ENCODE peak calls at places on chromosomes 16 and 17, in six cellular contexts. One of them, this sample, is unnamed. For H3K4me1 and H3K27me3, the result is how much of the 10 kb centered on the place peaks cover.

GRCh38 chr17:49987681-49988441 is 7.2 kb downstream of the DLX3 start:
- DNase-seq in neuronal stem cell: no peak
- DNase-seq in CD8-positive, alpha-beta T cell: no peak
- DNase-seq in uterus: no peak
- DNase-seq in foreskin keratinocyte: peak
- DNase-seq in thoracic aorta: no peak
- DNase-seq in this sample: no peak

GRCh38 chr16:57844416-57845030 is 42.2 kb upstream of the KIFC3 start:
- DNase-seq in neuronal stem cell: no peak
- DNase-seq in CD8-positive, alpha-beta T cell: no peak
- DNase-seq in uterus: no peak
- DNase-seq in foreskin keratinocyte: no peak
- DNase-seq in thoracic aorta: no peak
- DNase-seq in this sample: no peak

GRCh38 chr17:29090746-29091395 is 47.9 kb downstream of the PIPOX start:
- DNase-seq in neuronal stem cell: no peak
- DNase-seq in CD8-positive, alpha-beta T cell: no peak
- DNase-seq in uterus: no peak
- DNase-seq in foreskin keratinocyte: no peak
- DNase-seq in thoracic aorta: no peak
- DNase-seq in this sample: no peak

GRCh38 chr16:86507173-86508027 is 2.9 kb upstream of the FOXF1 start:
- DNase-seq in neuronal stem cell: peak
- DNase-seq in CD8-positive, alpha-beta T cell: no peak
- DNase-seq in uterus: no peak
- DNase-seq in foreskin keratinocyte: no peak
- DNase-seq in thoracic aorta: no peak
- DNase-seq in this sample: no peak

GRCh38 chr17:35171834-35172233 is 22.4 kb downstream of the SLC35G3 start:
- DNase-seq in neuronal stem cell: no peak
- DNase-seq in CD8-positive, alpha-beta T cell: no peak
- DNase-seq in uterus: no peak
- DNase-seq in foreskin keratinocyte: peak
- DNase-seq in thoracic aorta: no peak
- DNase-seq in this sample: no peak

GRCh38 chr16:17377360-17378324 is 93.1 kb downstream of the XYLT1 start:
- DNase-seq in neuronal stem cell: peak
- DNase-seq in CD8-positive, alpha-beta T cell: no peak
- DNase-seq in uterus: peak
- DNase-seq in foreskin keratinocyte: no peak
- DNase-seq in thoracic aorta: no peak
- DNase-seq in this sample: no peak

GRCh38 chr17:4604111-4604644 is 19.8 kb downstream of the SMTNL2 start:
- DNase-seq in neuronal stem cell: no peak
- DNase-seq in CD8-positive, alpha-beta T cell: no peak
- DNase-seq in uterus: peak
- DNase-seq in foreskin keratinocyte: peak
- DNase-seq in thoracic aorta: no peak
- DNase-seq in this sample: peak

GRCh38 chr17:28295677-28296578 is 23.1 kb upstream of the TMEM97 start:
- DNase-seq in neuronal stem cell: no peak
- DNase-seq in CD8-positive, alpha-beta T cell: no peak
- DNase-seq in uterus: no peak
- DNase-seq in foreskin keratinocyte: no peak
- DNase-seq in thoracic aorta: no peak
- DNase-seq in this sample: no peak

GRCh38 chr17:7632492-7632894 is 2.6 kb downstream of the SHBG start:
- DNase-seq in neuronal stem cell: no peak
- DNase-seq in CD8-positive, alpha-beta T cell: no peak
- DNase-seq in uterus: no peak
- DNase-seq in foreskin keratinocyte: peak
- DNase-seq in thoracic aorta: no peak
- DNase-seq in this sample: peak

GRCh38 chr17:1735418-1735817 is 7.3 kb upstream of the SERPINF2 start:
- DNase-seq in neuronal stem cell: no peak
- DNase-seq in CD8-positive, alpha-beta T cell: no peak
- DNase-seq in uterus: no peak
- DNase-seq in foreskin keratinocyte: no peak
- DNase-seq in thoracic aorta: no peak
- DNase-seq in this sample: no peak

GRCh38 chr16:65126845-65127624 is 5.2 kb upstream of the CDH11 start:
- DNase-seq in neuronal stem cell: no peak
- DNase-seq in CD8-positive, alpha-beta T cell: no peak
- DNase-seq in uterus: no peak
- DNase-seq in foreskin keratinocyte: no peak
- DNase-seq in thoracic aorta: no peak
- DNase-seq in this sample: no peak

GRCh38 chr17:18004345-18004744 is 31.7 kb downstream of the DRC3 start:
- DNase-seq in neuronal stem cell: no peak
- DNase-seq in CD8-positive, alpha-beta T cell: no peak
- DNase-seq in uterus: no peak
- DNase-seq in foreskin keratinocyte: no peak
- DNase-seq in thoracic aorta: no peak
- DNase-seq in this sample: no peak

GRCh38 chr17:66549312-66549705 is 246.9 kb downstream of the PRKCA start:
- DNase-seq in neuronal stem cell: no peak
- DNase-seq in CD8-positive, alpha-beta T cell: no peak
- DNase-seq in uterus: no peak
- DNase-seq in foreskin keratinocyte: no peak
- DNase-seq in thoracic aorta: no peak
- DNase-seq in this sample: no peak

GRCh38 chr17:67137026-67137370 is 92.6 kb downstream of the CACNG1 start:
- DNase-seq in neuronal stem cell: no peak
- DNase-seq in CD8-positive, alpha-beta T cell: no peak
- DNase-seq in uterus: no peak
- DNase-seq in foreskin keratinocyte: peak
- DNase-seq in thoracic aorta: no peak
- DNase-seq in this sample: no peak

GRCh38 chr16:9449597-9449996 is 358.2 kb downstream of the HAPSTR1 start:
- DNase-seq in neuronal stem cell: no peak
- DNase-seq in CD8-positive, alpha-beta T cell: no peak
- DNase-seq in uterus: no peak
- DNase-seq in foreskin keratinocyte: no peak
- DNase-seq in thoracic aorta: no peak
- DNase-seq in this sample: no peak

GRCh38 chr16:69089091-69089912 is 16.2 kb upstream of the HAS3 start:
- DNase-seq in neuronal stem cell: no peak
- DNase-seq in CD8-positive, alpha-beta T cell: peak
- DNase-seq in uterus: no peak
- DNase-seq in foreskin keratinocyte: peak
- DNase-seq in thoracic aorta: no peak
- DNase-seq in this sample: no peak

GRCh38 chr17:17900615-17901520 is 64.1 kb upstream of the SREBF1 start:
- DNase-seq in neuronal stem cell: no peak
- DNase-seq in CD8-positive, alpha-beta T cell: no peak
- DNase-seq in uterus: peak
- DNase-seq in foreskin keratinocyte: no peak
- DNase-seq in thoracic aorta: peak
- DNase-seq in this sample: peak

GRCh38 chr17:83116783-83117555 is 37.6 kb downstream of the METRNL start:
- DNase-seq in neuronal stem cell: no peak
- DNase-seq in CD8-positive, alpha-beta T cell: no peak
- DNase-seq in uterus: no peak
- DNase-seq in foreskin keratinocyte: no peak
- DNase-seq in thoracic aorta: no peak
- DNase-seq in this sample: no peak

GRCh38 chr17:83115832-83116231 is 36.4 kb downstream of the METRNL start:
- DNase-seq in neuronal stem cell: no peak
- DNase-seq in CD8-positive, alpha-beta T cell: no peak
- DNase-seq in uterus: no peak
- DNase-seq in foreskin keratinocyte: no peak
- DNase-seq in thoracic aorta: no peak
- DNase-seq in this sample: no peak

GRCh38 chr17:83117594-83117993 is 38.2 kb downstream of the METRNL start:
- DNase-seq in neuronal stem cell: no peak
- DNase-seq in CD8-positive, alpha-beta T cell: no peak
- DNase-seq in uterus: no peak
- DNase-seq in foreskin keratinocyte: no peak
- DNase-seq in thoracic aorta: no peak
- DNase-seq in this sample: no peak

GRCh38 chr17:83115202-83115651 is 35.8 kb downstream of the METRNL start:
- DNase-seq in neuronal stem cell: no peak
- DNase-seq in CD8-positive, alpha-beta T cell: no peak
- DNase-seq in uterus: no peak
- DNase-seq in foreskin keratinocyte: no peak
- DNase-seq in thoracic aorta: no peak
- DNase-seq in this sample: no peak

GRCh38 chr17:83116311-83116771 is 36.9 kb downstream of the METRNL start:
- DNase-seq in neuronal stem cell: no peak
- DNase-seq in CD8-positive, alpha-beta T cell: no peak
- DNase-seq in uterus: no peak
- DNase-seq in foreskin keratinocyte: no peak
- DNase-seq in thoracic aorta: no peak
- DNase-seq in this sample: no peak
- H3K4me1 ChIP-seq in neuronal stem cell: under half
- H3K4me1 ChIP-seq in CD8-positive, alpha-beta T cell: under half
- H3K4me1 ChIP-seq in uterus: under half
- H3K4me1 ChIP-seq in foreskin keratinocyte: under half
- H3K4me1 ChIP-seq in thoracic aorta: under half
- H3K4me1 ChIP-seq in this sample: under half

DNA sequence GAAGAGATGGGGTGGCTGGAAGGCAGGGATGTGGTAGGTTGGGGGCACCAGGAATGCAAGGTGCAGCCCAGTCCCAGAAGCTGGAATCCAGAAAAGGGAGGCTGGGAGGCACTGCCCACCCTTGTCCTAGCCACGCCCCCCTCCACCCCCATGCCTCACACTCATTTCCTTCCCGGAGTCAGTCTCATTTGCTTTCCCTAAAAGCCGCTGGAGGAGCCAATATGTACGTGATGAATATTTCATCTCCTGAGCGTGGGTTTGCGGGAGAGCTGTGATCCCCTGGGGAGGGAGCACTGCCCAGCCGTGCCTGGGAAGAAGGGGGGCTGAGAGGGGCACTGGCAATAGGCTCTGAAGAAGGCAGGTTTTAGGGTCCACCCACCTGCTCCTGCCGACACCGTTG is 124.5 kb upstream of the LHX1 start:
- DNase-seq in neuronal stem cell: no peak
- DNase-seq in CD8-positive, alpha-beta T cell: no peak
- DNase-seq in uterus: no peak
- DNase-seq in foreskin keratinocyte: no peak
- DNase-seq in thoracic aorta: no peak
- DNase-seq in this sample: no peak
- H3K27me3 ChIP-seq in neuronal stem cell: half or more
- H3K27me3 ChIP-seq in CD8-positive, alpha-beta T cell: under half
- H3K27me3 ChIP-seq in uterus: under half
- H3K27me3 ChIP-seq in foreskin keratinocyte: half or more
- H3K27me3 ChIP-seq in thoracic aorta: under half
- H3K27me3 ChIP-seq in this sample: half or more

GRCh38 chr16:89482824-89483220 is 7.5 kb downstream of the ANKRD11 start:
- DNase-seq in neuronal stem cell: no peak
- DNase-seq in CD8-positive, alpha-beta T cell: no peak
- DNase-seq in uterus: no peak
- DNase-seq in foreskin keratinocyte: no peak
- DNase-seq in thoracic aorta: no peak
- DNase-seq in this sample: no peak
- H3K4me1 ChIP-seq in neuronal stem cell: under half
- H3K4me1 ChIP-seq in CD8-positive, alpha-beta T cell: half or more
- H3K4me1 ChIP-seq in uterus: under half
- H3K4me1 ChIP-seq in foreskin keratinocyte: under half
- H3K4me1 ChIP-seq in thoracic aorta: half or more
- H3K4me1 ChIP-seq in this sample: half or more

GRCh38 chr16:27111486-27111885 is 44.8 kb downstream of the C16orf82 start:
- DNase-seq in neuronal stem cell: no peak
- DNase-seq in CD8-positive, alpha-beta T cell: no peak
- DNase-seq in uterus: no peak
- DNase-seq in foreskin keratinocyte: no peak
- DNase-seq in thoracic aorta: no peak
- DNase-seq in this sample: no peak

GRCh38 chr16:27108051-27108770 is 41.5 kb downstream of the C16orf82 start:
- DNase-seq in neuronal stem cell: no peak
- DNase-seq in CD8-positive, alpha-beta T cell: no peak
- DNase-seq in uterus: no peak
- DNase-seq in foreskin keratinocyte: no peak
- DNase-seq in thoracic aorta: no peak
- DNase-seq in this sample: no peak

GRCh38 chr16:27110524-27110896 is 43.8 kb downstream of the C16orf82 start:
- DNase-seq in neuronal stem cell: no peak
- DNase-seq in CD8-positive, alpha-beta T cell: no peak
- DNase-seq in uterus: no peak
- DNase-seq in foreskin keratinocyte: no peak
- DNase-seq in thoracic aorta: no peak
- DNase-seq in this sample: peak

GRCh38 chr16:27108826-27109665 is 42.3 kb downstream of the C16orf82 start:
- DNase-seq in neuronal stem cell: no peak
- DNase-seq in CD8-positive, alpha-beta T cell: no peak
- DNase-seq in uterus: no peak
- DNase-seq in foreskin keratinocyte: no peak
- DNase-seq in thoracic aorta: no peak
- DNase-seq in this sample: no peak

GRCh38 chr16:27109666-27110523 is 43.2 kb downstream of the C16orf82 start:
- DNase-seq in neuronal stem cell: peak
- DNase-seq in CD8-positive, alpha-beta T cell: peak
- DNase-seq in uterus: peak
- DNase-seq in foreskin keratinocyte: peak
- DNase-seq in thoracic aorta: peak
- DNase-seq in this sample: peak
- H3K27me3 ChIP-seq in neuronal stem cell: under half
- H3K27me3 ChIP-seq in CD8-positive, alpha-beta T cell: under half
- H3K27me3 ChIP-seq in uterus: under half
- H3K27me3 ChIP-seq in foreskin keratinocyte: under half
- H3K27me3 ChIP-seq in thoracic aorta: under half
- H3K27me3 ChIP-seq in this sample: under half

GRCh38 chr17:46179375-46179999 is 13.7 kb downstream of the KANSL1 start:
- DNase-seq in neuronal stem cell: no peak
- DNase-seq in CD8-positive, alpha-beta T cell: no peak
- DNase-seq in uterus: no peak
- DNase-seq in foreskin keratinocyte: no peak
- DNase-seq in thoracic aorta: no peak
- DNase-seq in this sample: no peak
- H3K4me1 ChIP-seq in neuronal stem cell: under half
- H3K4me1 ChIP-seq in CD8-positive, alpha-beta T cell: half or more
- H3K4me1 ChIP-seq in uterus: under half
- H3K4me1 ChIP-seq in foreskin keratinocyte: under half
- H3K4me1 ChIP-seq in thoracic aorta: half or more
- H3K4me1 ChIP-seq in this sample: half or more

DNA sequence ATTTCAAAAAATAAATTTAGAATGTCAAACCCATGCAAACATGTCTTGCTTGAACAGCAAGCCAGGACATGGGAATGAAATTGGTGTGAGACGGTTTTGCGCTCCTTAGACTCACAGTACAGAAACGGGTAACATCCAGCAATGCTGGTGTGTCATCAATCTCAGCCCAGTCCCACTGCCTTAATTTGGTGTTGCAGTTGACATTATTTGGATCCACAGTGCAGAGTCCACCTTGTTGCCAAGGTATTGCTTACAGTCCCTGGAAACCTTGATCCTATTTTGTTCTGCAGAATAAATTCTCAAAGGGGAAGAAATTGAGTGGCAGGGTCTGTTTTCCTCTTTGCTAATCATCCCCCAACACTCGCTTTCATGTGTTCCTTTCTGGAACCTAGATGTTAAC is 311.6 kb upstream of the MON1B start:
- DNase-seq in neuronal stem cell: no peak
- DNase-seq in CD8-positive, alpha-beta T cell: no peak
- DNase-seq in uterus: no peak
- DNase-seq in foreskin keratinocyte: no peak
- DNase-seq in thoracic aorta: no peak
- DNase-seq in this sample: no peak
- H3K27me3 ChIP-seq in neuronal stem cell: under half
- H3K27me3 ChIP-seq in CD8-positive, alpha-beta T cell: under half
- H3K27me3 ChIP-seq in uterus: under half
- H3K27me3 ChIP-seq in foreskin keratinocyte: under half
- H3K27me3 ChIP-seq in thoracic aorta: under half
- H3K27me3 ChIP-seq in this sample: under half

This sample was measured in heart right ventricle.